ENCODE peak calls at places on chromosomes 11 and 22, in nine cellular contexts. T, V, X, J, I, B, Q, L and P are unnamed samples.

GRCh38 chr11:107780775-107781174 is 68.9 kb upstream of the SLN start:
- DNase-seq in Q (no peak), X (no peak), V (no peak), T (no peak), I (no peak), L (no peak), B (no peak), J (no peak), P (no peak)

GRCh38 chr22:39251762-39252460 is 7.1 kb upstream of the PDGFB start:
- DNase-seq in B (no peak), I (no peak), L (no peak), Q (no peak), T (no peak), X (no peak), V (no peak), J (no peak), P (no peak)

GRCh38 chr22:18085188-18085587 is 7.4 kb downstream of the PEX26 start:
- DNase-seq in L (no peak), Q (no peak), T (no peak), V (no peak), B (no peak), I (no peak), J (no peak), X (no peak), P (no peak)

GRCh38 chr11:125382211-125382807 is 113.8 kb downstream of the FEZ1 start:
- DNase-seq in B (no peak), I (no peak), Q (peak; percentile 50), T (no peak), J (no peak), L (no peak), V (no peak), X (no peak), P (no peak)

GRCh38 chr11:69452589-69452988 is 28.9 kb upstream of the LINC01488 start:
- DNase-seq in V (no peak), Q (no peak), L (no peak), J (no peak), T (no peak), I (no peak), X (no peak), B (no peak), P (no peak)

GRCh38 chr11:130437848-130438247 is 9.4 kb upstream of the ADAMTS8 start:
- DNase-seq in X (no peak), J (no peak), L (no peak), T (no peak), V (no peak), I (no peak), B (no peak), Q (no peak), P (no peak)

GRCh38 chr11:63573881-63574855 is 11.0 kb upstream of the PLAAT2 start:
- DNase-seq in V (no peak), J (no peak), L (no peak), Q (no peak), I (peak; percentile 62), T (no peak), B (peak; percentile 80), X (no peak), P (no peak)

GRCh38 chr22:29291215-29291614 is 15.2 kb upstream of the GAS2L1 start:
- DNase-seq in L (no peak), X (no peak), J (peak; percentile 28), I (no peak), V (no peak), Q (no peak), B (no peak), T (no peak), P (no peak)

GRCh38 chr11:43543313-43543712 is 137.2 kb upstream of the HSD17B12 start:
- DNase-seq in J (no peak), V (no peak), I (no peak), T (no peak), X (no peak), L (no peak), Q (no peak), B (no peak), P (no peak)

GRCh38 chr11:123103326-123103980 is 41.5 kb upstream of the HSPA8 start:
- DNase-seq in J (peak; percentile 73), L (peak; percentile 49), V (no peak), B (peak; percentile 83), X (peak; percentile 41), T (peak; percentile 62), I (peak; percentile 56), Q (no peak), P (peak; percentile 93)

GRCh38 chr11:83063073-83063754 is 8.5 kb downstream of the RAB30 start:
- DNase-seq in I (no peak), Q (no peak), V (no peak), J (peak; percentile 28), X (no peak), L (no peak), T (no peak), B (no peak), P (peak; percentile 80)

GRCh38 chr11:83060965-83061364 is 10.7 kb downstream of the RAB30 start:
- DNase-seq in T (no peak), V (no peak), J (no peak), X (no peak), B (no peak), Q (no peak), L (no peak), I (no peak), P (no peak)

GRCh38 chr11:83064011-83064410 is 7.7 kb downstream of the RAB30 start:
- DNase-seq in J (no peak), V (no peak), T (no peak), X (no peak), L (no peak), B (no peak), I (no peak), Q (no peak), P (no peak)

GRCh38 chr11:83057721-83058120 is 14.0 kb downstream of the RAB30 start:
- DNase-seq in L (no peak), B (no peak), J (no peak), I (no peak), T (no peak), Q (no peak), V (no peak), X (no peak), P (no peak)

DNA sequence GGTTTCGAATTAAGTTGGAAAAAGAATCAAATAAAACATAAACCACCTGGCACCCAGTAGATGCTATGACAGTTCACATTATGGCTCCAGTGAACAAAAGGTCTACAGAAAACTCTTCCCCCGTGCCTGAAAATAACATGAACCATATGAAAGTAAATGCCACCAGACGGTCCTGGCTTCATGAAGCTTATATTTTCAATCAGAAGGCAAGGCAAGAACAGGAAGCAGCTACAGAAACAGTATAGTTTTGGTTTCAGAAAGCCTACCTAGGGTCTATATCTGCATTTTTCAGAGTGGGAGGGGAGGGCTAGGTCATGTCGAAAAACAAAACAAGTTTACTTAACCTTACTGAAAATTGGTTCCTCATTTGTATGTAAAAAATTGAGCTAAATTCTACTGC is 9.8 kb downstream of the RAB30 start:
- DNase-seq in J (no peak), B (no peak), Q (no peak), L (no peak), V (no peak), I (no peak), T (no peak), X (no peak), P (no peak)
- H3K27ac ChIP-seq in J (no peak overlapping the region), B (no peak overlapping the region), Q (peak overlapping the region; percentile 91), L (no peak overlapping the region), V (no peak overlapping the region), I (peak overlapping the region; percentile 50), T (no peak overlapping the region), X (no peak overlapping the region), P (no peak overlapping the region)

GRCh38 chr11:46253258-46254134 is 24.0 kb upstream of the CREB3L1 start:
- DNase-seq in X (no peak), I (no peak), T (no peak), J (no peak), L (no peak), B (no peak), Q (no peak), V (no peak), P (no peak)
- H3K4me1 ChIP-seq in X (peaks cover 12% of the 10 kb centered on the region), I (no peaks in the 10 kb centered on the region), T (peaks cover 7% of the 10 kb centered on the region), J (peaks cover 16% of the 10 kb centered on the region), L (no peaks in the 10 kb centered on the region), B (no peaks in the 10 kb centered on the region), Q (no peaks in the 10 kb centered on the region), V (no peaks in the 10 kb centered on the region), P (no peaks in the 10 kb centered on the region)

DNA sequence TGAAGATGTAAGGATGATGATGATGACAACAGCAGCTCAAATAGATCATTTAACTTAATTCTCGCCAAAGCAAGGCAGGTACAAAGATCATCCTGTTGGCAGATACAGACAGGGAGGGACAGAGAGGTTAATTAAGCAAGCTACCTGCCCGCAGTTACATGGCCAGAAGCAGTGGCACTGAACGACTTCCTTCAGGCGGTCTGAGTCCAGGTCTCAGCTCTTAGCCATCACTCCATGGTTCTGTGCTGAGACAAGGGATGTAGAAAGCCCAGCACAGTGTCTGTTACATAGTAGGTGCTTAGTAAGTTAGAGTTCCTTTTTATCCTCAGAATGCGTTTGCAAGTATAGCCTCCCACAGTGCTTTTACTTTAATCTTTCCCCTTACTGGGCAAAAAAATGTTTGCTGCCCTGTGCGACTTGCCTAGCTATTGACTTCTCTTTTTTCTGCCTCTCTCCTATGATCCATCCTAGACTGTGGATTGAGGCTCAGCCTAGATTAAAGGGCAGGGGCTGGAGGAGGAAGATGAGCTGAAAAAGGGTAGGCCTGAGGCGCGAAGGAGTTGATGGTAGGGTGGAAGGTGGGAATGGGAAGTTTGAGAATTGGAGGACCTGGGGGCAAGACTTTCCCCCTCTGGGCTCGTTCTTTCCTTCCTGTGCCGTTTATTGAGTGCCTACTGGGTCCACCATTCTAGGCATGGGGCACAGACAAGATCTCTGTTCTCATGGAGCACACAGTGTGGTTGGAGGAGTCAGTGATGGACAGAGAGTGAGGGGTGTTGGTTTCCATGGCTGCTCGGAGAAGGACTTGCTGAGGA is 108.2 kb upstream of the OR4B1 start:
- DNase-seq in I (no peak), J (no peak), B (no peak), L (no peak), T (no peak), V (no peak), Q (no peak), X (no peak), P (peak; percentile 90)
- H3K27ac ChIP-seq in I (no peak overlapping the region), J (peak overlapping the region; percentile 63), B (no peak overlapping the region), L (no peak overlapping the region), T (no peak overlapping the region), V (no peak overlapping the region), Q (peak overlapping the region; percentile 79), X (peak overlapping the region; percentile 13), P (no peak overlapping the region)

GRCh38 chr22:42678894-42679293 is 29.7 kb upstream of the CYB5R3 start:
- DNase-seq in B (no peak), V (no peak), L (no peak), J (no peak), I (no peak), T (no peak), Q (no peak), X (no peak), P (no peak)
- H3K4me1 ChIP-seq in B (peaks cover 72% of the 10 kb centered on the region), V (no peaks in the 10 kb centered on the region), L (peaks cover 59% of the 10 kb centered on the region), J (no peaks in the 10 kb centered on the region), I (peaks cover 22% of the 10 kb centered on the region), T (peaks cover 3% of the 10 kb centered on the region), Q (peaks cover 24% of the 10 kb centered on the region), X (no peaks in the 10 kb centered on the region), P (peaks cover 95% of the 10 kb centered on the region)

DNA sequence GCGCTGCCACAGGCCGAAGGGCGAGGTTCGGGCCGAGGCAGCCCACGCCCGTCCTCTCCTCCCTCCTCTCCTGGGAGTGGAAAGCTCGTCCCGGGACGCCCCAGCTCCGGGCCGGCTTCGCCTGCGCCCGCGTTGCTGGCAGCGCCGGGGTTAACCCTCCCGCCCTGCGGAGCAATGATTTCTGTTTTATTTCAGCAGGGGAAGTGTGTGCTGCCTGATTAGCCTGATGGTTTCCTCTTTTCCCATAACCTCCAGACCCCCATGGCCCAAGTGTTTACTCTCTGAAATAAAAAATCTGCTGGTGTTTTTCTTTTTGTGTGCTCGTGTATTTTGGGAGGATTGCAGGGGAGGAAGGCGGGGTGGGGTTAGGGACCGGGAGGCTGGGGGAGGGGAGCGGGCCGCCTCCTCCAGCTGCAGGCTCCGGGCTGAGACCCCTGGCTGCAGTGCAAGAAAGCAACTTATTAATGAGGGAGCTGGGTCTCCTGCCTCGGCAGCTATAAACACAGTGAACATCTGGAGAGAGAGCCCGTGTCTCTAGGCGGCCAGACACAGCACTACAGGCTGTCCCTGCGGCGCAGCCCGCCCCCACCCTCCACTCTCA is 38.6 kb downstream of the ETS1 start:
- DNase-seq in V (no peak), X (no peak), L (no peak), Q (peak; percentile 91), J (peak; percentile 60), I (peak; percentile 81), T (peak; percentile 71), B (peak; percentile 90), P (no peak)
- H3K27ac ChIP-seq in V (no peak overlapping the region), X (no peak overlapping the region), L (peak overlapping the region; percentile 41), Q (peak overlapping the region; percentile 90), J (no peak overlapping the region), I (peak overlapping the region; percentile 68), T (no peak overlapping the region), B (peak overlapping the region; percentile 67), P (peak overlapping the region; percentile 66)